ENCODE peak calls at places on chromosomes 13 and 19, in five cellular contexts. A is NCI-H526 treated with DMSO at 0.1 percent for 48 hours, I is AG09319, P is heart left ventricle, M is A549. O is an unnamed sample.

GRCh38 chr19:38221919-38222828 is 1.8 kb downstream of the DPF1 start:
- DNase-seq in A (no peak), I (no peak), P (no peak), M (no peak), O (no peak)

GRCh38 chr13:105655046-105655445 is 880.4 kb downstream of the EFNB2 start:
- DNase-seq in A (no peak), I (no peak), P (no peak), M (no peak), O (no peak)

GRCh38 chr19:50332264-50333038 is 3.3 kb upstream of the KCNC3 start:
- DNase-seq in A (no peak), I (no peak), P (peak), M (no peak), O (no peak)

GRCh38 chr13:40026174-40026585 is 370.7 kb downstream of the COG6 start:
- DNase-seq in A (no peak), I (no peak), P (no peak), M (no peak), O (no peak)

GRCh38 chr19:31350693-31351211 is 1.5 kb upstream of the TSHZ3 start:
- DNase-seq in A (peak), I (no peak), P (peak), M (no peak), O (no peak)

GRCh38 chr13:31225998-31226675 is 26.4 kb downstream of the B3GLCT start:
- DNase-seq in A (no peak), I (no peak), P (no peak), M (no peak), O (no peak)

GRCh38 chr13:60467098-60467497 is 70.1 kb downstream of the TDRD3 start:
- DNase-seq in A (no peak), I (no peak), P (no peak), M (no peak), O (no peak)

GRCh38 chr13:95784161-95784880 is 107.4 kb downstream of the DNAJC3 start:
- DNase-seq in A (no peak), I (peak), P (no peak), M (peak), O (no peak)

GRCh38 chr19:55600336-55601028 is 394 bp downstream of the ZNF524 start:
- DNase-seq in A (peak), I (no peak), P (peak), M (peak), O (no peak)

GRCh38 chr13:76707360-76707759 is 178.8 kb downstream of the KCTD12 start:
- DNase-seq in A (no peak), I (no peak), P (no peak), M (no peak), O (no peak)

GRCh38 chr13:27793377-27794074 is 1.2 kb downstream of the GSX1 start:
- DNase-seq in A (peak), I (no peak), P (no peak), M (no peak), O (no peak)

GRCh38 chr19:51959791-51960190 is 26.8 kb downstream of the ZNF350 start:
- DNase-seq in A (no peak), I (no peak), P (no peak), M (no peak), O (no peak)

GRCh38 chr13:112955956-112956355 is 13.1 kb upstream of the MCF2L start:
- DNase-seq in A (no peak), I (no peak), P (no peak), M (no peak), O (no peak)

GRCh38 chr19:47438793-47439220 is 19.5 kb upstream of the MEIS3 start:
- DNase-seq in A (no peak), I (no peak), P (no peak), M (no peak), O (no peak)

GRCh38 chr19:42325896-42326771 is 699 bp downstream of the MEGF8 start:
- DNase-seq in A (no peak), I (no peak), P (peak), M (peak), O (no peak)

GRCh38 chr13:20968745-20969144 is 66.2 kb upstream of the XPO4 start:
- DNase-seq in A (no peak), I (no peak), P (no peak), M (no peak), O (no peak)

GRCh38 chr19:33329060-33329459 is 26.7 kb upstream of the CEBPA start:
- DNase-seq in A (no peak), I (no peak), P (no peak), M (no peak), O (no peak)

GRCh38 chr19:39199025-39199424 is 2.3 kb downstream of the NCCRP1 start:
- DNase-seq in A (no peak), I (peak), P (peak), M (no peak), O (no peak)

GRCh38 chr13:44857736-44858135 is 131.5 kb downstream of the NUFIP1 start:
- DNase-seq in A (no peak), I (no peak), P (no peak), M (no peak), O (no peak)

GRCh38 chr19:42634409-42635232 is 39.9 kb upstream of the CEACAM8 start:
- DNase-seq in A (peak), I (no peak), P (no peak), M (peak), O (no peak)

GRCh38 chr19:43464089-43464775 is 1.2 kb downstream of the LYPD3 start:
- DNase-seq in A (no peak), I (no peak), P (no peak), M (no peak), O (no peak)

GRCh38 chr13:36758345-36758744 is 60.7 kb upstream of the RFXAP start:
- DNase-seq in A (peak), I (no peak), P (no peak), M (no peak), O (no peak)

GRCh38 chr13:33606692-33607091 is 211.3 kb upstream of the RFC3 start:
- DNase-seq in A (no peak), I (no peak), P (no peak), M (no peak), O (no peak)

GRCh38 chr13:48159436-48160225 is 64.7 kb upstream of the MED4 start:
- DNase-seq in A (no peak), I (no peak), P (no peak), M (no peak), O (no peak)

GRCh38 chr13:99657848-99658265 is 156.6 kb downstream of the TM9SF2 start:
- DNase-seq in A (peak), I (no peak), P (peak), M (peak), O (peak)

GRCh38 chr19:5369962-5370367 is 29.4 kb upstream of the PTPRS start:
- DNase-seq in A (no peak), I (no peak), P (no peak), M (peak), O (peak)

GRCh38 chr19:45424191-45425058 is 708 bp upstream of the ERCC1 start:
- DNase-seq in A (no peak), I (peak), P (peak), M (peak), O (no peak)

GRCh38 chr19:23071087-23071511 is 45.7 kb upstream of the ZNF730 start:
- DNase-seq in A (peak), I (no peak), P (peak), M (no peak), O (no peak)

GRCh38 chr13:110915874-110916670 is 1.2 kb upstream of the ANKRD10 start:
- DNase-seq in A (peak), I (no peak), P (no peak), M (no peak), O (no peak)

GRCh38 chr19:38977445-38978314 is 2.1 kb upstream of the FBXO17 start:
- DNase-seq in A (no peak), I (no peak), P (no peak), M (no peak), O (no peak)